ENCODE peak calls at places on chromosome 12, in nine cellular contexts. One of them, this sample, is unnamed.
A peak's percentile ranks its signal among the peaks of the same experiment; 100 is the strongest.

GRCh38 chr12:25256826-25257225 is 6.1 kb upstream of the KRAS start:
- DNase-seq in WTC11: no peak
- DNase-seq in BE2C: no peak
- DNase-seq in astrocyte of the spinal cord: no peak
- DNase-seq in GM12865: no peak
- DNase-seq in cardiac fibroblast: no peak
- DNase-seq in lower leg skin: no peak
- DNase-seq in nephron progenitor cell: no peak
- DNase-seq in breast epithelium: no peak
- DNase-seq in this sample: no peak

GRCh38 chr12:105084251-105085250 is at the start of gene ALDH1L2:
- DNase-seq in nephron progenitor cell: peak; percentile 83
- DNase-seq in astrocyte of the spinal cord: peak; percentile 90
- DNase-seq in breast epithelium: peak; percentile 73
- DNase-seq in cardiac fibroblast: peak; percentile 95
- DNase-seq in BE2C: peak; percentile 96
- DNase-seq in GM12865: peak; percentile 83
- DNase-seq in WTC11: peak; percentile 94
- DNase-seq in lower leg skin: peak; percentile 95
- DNase-seq in this sample: peak; percentile 69

GRCh38 chr12:5768171-5768879 is 176.7 kb downstream of the ANO2 start:
- DNase-seq in BE2C: no peak
- DNase-seq in WTC11: no peak
- DNase-seq in lower leg skin: no peak
- DNase-seq in GM12865: no peak
- DNase-seq in nephron progenitor cell: no peak
- DNase-seq in breast epithelium: no peak
- DNase-seq in astrocyte of the spinal cord: no peak
- DNase-seq in cardiac fibroblast: no peak
- DNase-seq in this sample: no peak

GRCh38 chr12:54371328-54372112 is 7.2 kb upstream of the GPR84 start:
- DNase-seq in cardiac fibroblast: peak; percentile 85
- DNase-seq in breast epithelium: no peak
- DNase-seq in GM12865: no peak
- DNase-seq in WTC11: no peak
- DNase-seq in lower leg skin: peak; percentile 94
- DNase-seq in BE2C: peak; percentile 93
- DNase-seq in astrocyte of the spinal cord: no peak
- DNase-seq in nephron progenitor cell: no peak
- DNase-seq in this sample: no peak

GRCh38 chr12:5505751-5506150 is 73.8 kb downstream of the NTF3 start:
- DNase-seq in cardiac fibroblast: no peak
- DNase-seq in nephron progenitor cell: no peak
- DNase-seq in BE2C: no peak
- DNase-seq in astrocyte of the spinal cord: no peak
- DNase-seq in breast epithelium: no peak
- DNase-seq in WTC11: no peak
- DNase-seq in lower leg skin: no peak
- DNase-seq in GM12865: no peak
- DNase-seq in this sample: no peak

GRCh38 chr12:72271401-72271740 is 799 bp upstream of the TRHDE start:
- DNase-seq in cardiac fibroblast: peak; percentile 12
- DNase-seq in breast epithelium: no peak
- DNase-seq in GM12865: no peak
- DNase-seq in lower leg skin: peak; percentile 83
- DNase-seq in nephron progenitor cell: peak; percentile 74
- DNase-seq in WTC11: peak; percentile 63
- DNase-seq in astrocyte of the spinal cord: peak; percentile 68
- DNase-seq in BE2C: no peak
- DNase-seq in this sample: peak; percentile 48

GRCh38 chr12:100401660-100402059 is 44.8 kb downstream of the SLC17A8 start:
- DNase-seq in breast epithelium: no peak
- DNase-seq in BE2C: no peak
- DNase-seq in cardiac fibroblast: peak; percentile 51
- DNase-seq in nephron progenitor cell: no peak
- DNase-seq in lower leg skin: no peak
- DNase-seq in GM12865: no peak
- DNase-seq in astrocyte of the spinal cord: peak; percentile 34
- DNase-seq in WTC11: no peak
- DNase-seq in this sample: no peak

GRCh38 chr12:80551897-80552296 is 107.9 kb downstream of the PTPRQ start:
- DNase-seq in cardiac fibroblast: peak; percentile 91
- DNase-seq in breast epithelium: no peak
- DNase-seq in nephron progenitor cell: no peak
- DNase-seq in astrocyte of the spinal cord: peak; percentile 98
- DNase-seq in lower leg skin: no peak
- DNase-seq in BE2C: no peak
- DNase-seq in GM12865: no peak
- DNase-seq in WTC11: no peak
- DNase-seq in this sample: no peak

DNA sequence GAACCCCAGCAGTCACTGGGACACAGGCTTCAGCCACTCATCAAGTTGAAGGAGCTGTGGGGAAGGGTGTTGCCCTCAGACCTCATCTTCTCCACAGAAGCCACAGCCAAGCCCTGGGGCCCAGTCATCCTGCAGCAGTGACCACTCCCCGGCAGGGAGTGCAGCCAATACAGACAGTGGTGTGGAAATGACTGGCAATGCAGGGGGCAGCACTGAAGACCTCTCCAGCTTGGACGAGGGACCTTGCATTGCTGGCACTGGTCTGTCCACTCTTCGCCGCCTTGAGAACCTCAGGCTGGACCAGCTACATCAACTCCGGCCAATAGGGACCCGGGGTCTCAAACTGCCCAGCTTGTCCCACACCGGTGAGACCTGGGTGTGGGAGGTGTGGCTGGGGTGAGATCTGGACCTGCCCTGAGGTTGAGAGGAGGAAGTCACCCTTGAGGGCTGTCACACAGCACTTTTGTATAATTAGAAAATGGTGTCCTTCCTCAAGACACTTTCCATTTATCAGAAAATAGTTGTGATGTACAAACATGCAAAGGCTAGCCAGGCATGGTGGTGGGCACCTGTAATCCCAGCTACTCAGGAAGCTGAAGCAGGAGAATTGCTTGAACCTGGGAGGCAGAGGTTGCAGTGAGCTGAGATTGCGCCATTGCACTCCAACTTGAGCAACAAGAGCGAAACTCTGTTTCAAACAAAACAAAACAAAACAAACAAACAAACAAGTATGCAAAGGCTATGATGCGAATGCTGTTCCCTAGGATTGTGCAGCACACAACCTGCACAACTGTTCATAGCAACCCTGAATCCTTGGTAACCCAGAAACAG is 10.0 kb downstream of the GLI1 start:
- DNase-seq in WTC11: no peak
- DNase-seq in BE2C: no peak
- DNase-seq in lower leg skin: no peak
- DNase-seq in GM12865: no peak
- DNase-seq in nephron progenitor cell: no peak
- DNase-seq in breast epithelium: no peak
- DNase-seq in astrocyte of the spinal cord: no peak
- DNase-seq in cardiac fibroblast: no peak
- DNase-seq in this sample: no peak
- TF ChIP-seq CTCF in WTC11: no peak
- TF ChIP-seq CTCF in BE2C: no peak
- TF ChIP-seq CTCF in lower leg skin: no peak
- TF ChIP-seq CTCF in GM12865: no peak
- TF ChIP-seq CTCF in nephron progenitor cell: no peak
- TF ChIP-seq CTCF in breast epithelium: no peak
- TF ChIP-seq CTCF in astrocyte of the spinal cord: no peak
- TF ChIP-seq CTCF in cardiac fibroblast: no peak
- TF ChIP-seq CTCF in this sample: no peak

DNA sequence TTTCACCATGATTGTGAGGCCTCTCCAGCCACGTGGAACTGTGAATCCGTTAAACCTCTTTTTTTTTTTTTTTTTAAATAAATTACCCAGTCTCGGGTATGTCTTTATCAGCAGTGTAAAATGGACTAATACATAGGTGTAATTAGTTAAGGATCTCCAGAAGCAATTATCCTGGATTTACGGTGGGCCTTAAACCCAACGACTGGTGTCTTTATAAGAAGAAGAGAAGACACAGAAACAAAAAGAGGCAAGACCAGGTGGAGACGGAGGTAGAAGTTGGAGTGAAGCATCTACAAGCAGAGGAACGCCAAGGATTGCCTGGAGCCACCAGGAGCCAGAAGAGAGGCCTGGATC is 114.6 kb upstream of the MAP1LC3B2 start:
- DNase-seq in BE2C: no peak
- DNase-seq in nephron progenitor cell: no peak
- DNase-seq in GM12865: no peak
- DNase-seq in WTC11: no peak
- DNase-seq in cardiac fibroblast: no peak
- DNase-seq in astrocyte of the spinal cord: no peak
- DNase-seq in breast epithelium: no peak
- DNase-seq in lower leg skin: no peak
- DNase-seq in this sample: no peak
- TF ChIP-seq CTCF in BE2C: no peak
- TF ChIP-seq CTCF in nephron progenitor cell: no peak
- TF ChIP-seq CTCF in GM12865: no peak
- TF ChIP-seq CTCF in WTC11: no peak
- TF ChIP-seq CTCF in cardiac fibroblast: no peak
- TF ChIP-seq CTCF in astrocyte of the spinal cord: no peak
- TF ChIP-seq CTCF in breast epithelium: no peak
- TF ChIP-seq CTCF in lower leg skin: no peak
- TF ChIP-seq CTCF in this sample: no peak

GRCh38 chr12:119322324-119322723 is 12.2 kb upstream of the CCDC60 start:
- DNase-seq in cardiac fibroblast: no peak
- DNase-seq in WTC11: no peak
- DNase-seq in GM12865: no peak
- DNase-seq in breast epithelium: no peak
- DNase-seq in nephron progenitor cell: no peak
- DNase-seq in BE2C: no peak
- DNase-seq in lower leg skin: peak; percentile 15
- DNase-seq in astrocyte of the spinal cord: no peak
- DNase-seq in this sample: no peak

GRCh38 chr12:119326341-119326740 is 8.2 kb upstream of the CCDC60 start:
- DNase-seq in BE2C: no peak
- DNase-seq in breast epithelium: no peak
- DNase-seq in nephron progenitor cell: no peak
- DNase-seq in astrocyte of the spinal cord: no peak
- DNase-seq in cardiac fibroblast: no peak
- DNase-seq in GM12865: no peak
- DNase-seq in lower leg skin: no peak
- DNase-seq in WTC11: no peak
- DNase-seq in this sample: no peak

GRCh38 chr12:119328111-119328510 is 6.4 kb upstream of the CCDC60 start:
- DNase-seq in cardiac fibroblast: no peak
- DNase-seq in astrocyte of the spinal cord: no peak
- DNase-seq in BE2C: peak; percentile 66
- DNase-seq in nephron progenitor cell: peak; percentile 22
- DNase-seq in lower leg skin: no peak
- DNase-seq in GM12865: peak; percentile 50
- DNase-seq in WTC11: peak; percentile 75
- DNase-seq in breast epithelium: no peak
- DNase-seq in this sample: peak; percentile 29
- TF ChIP-seq CTCF in cardiac fibroblast: no peak
- TF ChIP-seq CTCF in astrocyte of the spinal cord: no peak
- TF ChIP-seq CTCF in BE2C: peak; percentile 79
- TF ChIP-seq CTCF in nephron progenitor cell: peak; percentile 31
- TF ChIP-seq CTCF in lower leg skin: no peak
- TF ChIP-seq CTCF in GM12865: peak; percentile 55
- TF ChIP-seq CTCF in WTC11: peak; percentile 67
- TF ChIP-seq CTCF in breast epithelium: no peak
- TF ChIP-seq CTCF in this sample: peak; percentile 59

GRCh38 chr12:3493225-3494049 is 2.4 kb downstream of the PRMT8 start:
- DNase-seq in nephron progenitor cell: peak; percentile 59
- DNase-seq in astrocyte of the spinal cord: no peak
- DNase-seq in breast epithelium: no peak
- DNase-seq in BE2C: no peak
- DNase-seq in cardiac fibroblast: no peak
- DNase-seq in WTC11: peak; percentile 35
- DNase-seq in lower leg skin: no peak
- DNase-seq in GM12865: no peak
- DNase-seq in this sample: no peak

GRCh38 chr12:3492868-3493224 is 1.8 kb downstream of the PRMT8 start:
- DNase-seq in cardiac fibroblast: no peak
- DNase-seq in breast epithelium: no peak
- DNase-seq in GM12865: no peak
- DNase-seq in nephron progenitor cell: no peak
- DNase-seq in BE2C: no peak
- DNase-seq in WTC11: no peak
- DNase-seq in lower leg skin: peak; percentile 70
- DNase-seq in astrocyte of the spinal cord: no peak
- DNase-seq in this sample: no peak

GRCh38 chr12:3491938-3492867 is 1.2 kb downstream of the PRMT8 start:
- DNase-seq in breast epithelium: peak; percentile 57
- DNase-seq in astrocyte of the spinal cord: peak; percentile 51
- DNase-seq in WTC11: peak; percentile 84
- DNase-seq in lower leg skin: peak; percentile 82
- DNase-seq in nephron progenitor cell: peak; percentile 95
- DNase-seq in BE2C: no peak
- DNase-seq in cardiac fibroblast: peak; percentile 68
- DNase-seq in GM12865: peak; percentile 48
- DNase-seq in this sample: peak; percentile 75

DNA sequence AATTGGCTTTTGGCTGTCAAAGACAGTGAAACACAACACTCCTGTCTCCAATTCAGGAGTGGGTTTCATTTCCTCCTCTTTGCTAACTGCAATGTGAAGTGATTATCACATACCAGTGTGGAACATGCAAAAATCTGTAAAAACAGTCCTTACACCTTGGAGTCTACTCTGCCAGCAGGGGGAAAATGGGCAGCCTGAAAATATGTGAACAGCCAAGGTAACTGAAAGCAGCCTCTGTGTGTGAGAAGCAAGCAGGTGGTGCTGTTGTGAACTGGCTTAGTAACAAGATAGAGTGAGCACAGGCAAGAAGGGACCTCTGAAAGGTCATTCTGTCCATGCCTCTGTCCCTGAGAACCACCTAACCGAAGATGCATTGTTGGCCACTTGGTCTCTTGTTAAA is 6.0 kb downstream of the PRMT8 start:
- DNase-seq in astrocyte of the spinal cord: no peak
- DNase-seq in BE2C: no peak
- DNase-seq in lower leg skin: no peak
- DNase-seq in cardiac fibroblast: no peak
- DNase-seq in WTC11: no peak
- DNase-seq in GM12865: peak; percentile 5
- DNase-seq in breast epithelium: no peak
- DNase-seq in nephron progenitor cell: no peak
- DNase-seq in this sample: no peak
- TF ChIP-seq CTCF in astrocyte of the spinal cord: no peak
- TF ChIP-seq CTCF in BE2C: no peak
- TF ChIP-seq CTCF in lower leg skin: no peak
- TF ChIP-seq CTCF in cardiac fibroblast: no peak
- TF ChIP-seq CTCF in WTC11: no peak
- TF ChIP-seq CTCF in GM12865: no peak
- TF ChIP-seq CTCF in breast epithelium: no peak
- TF ChIP-seq CTCF in nephron progenitor cell: no peak
- TF ChIP-seq CTCF in this sample: peak; percentile 57

DNA sequence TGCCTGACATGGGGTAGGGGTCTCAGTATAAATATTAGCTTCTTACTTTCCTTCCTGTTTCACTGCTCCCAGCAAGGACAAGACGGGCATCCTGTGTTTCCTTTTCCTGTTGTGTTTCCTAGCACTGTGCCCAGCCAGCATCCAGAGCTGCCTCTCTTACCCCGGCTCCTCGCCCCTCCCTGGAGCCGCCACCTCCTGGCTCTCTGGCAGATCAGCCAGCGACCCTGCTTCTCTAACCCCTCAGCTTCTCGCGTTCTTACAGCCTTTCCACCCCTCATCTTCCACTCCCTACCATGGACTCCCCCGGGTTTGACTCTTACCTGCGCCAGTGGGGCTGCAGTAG is 17.8 kb downstream of the HDAC7 start:
- DNase-seq in GM12865: no peak
- DNase-seq in WTC11: no peak
- DNase-seq in cardiac fibroblast: no peak
- DNase-seq in BE2C: no peak
- DNase-seq in nephron progenitor cell: no peak
- DNase-seq in breast epithelium: no peak
- DNase-seq in astrocyte of the spinal cord: no peak
- DNase-seq in lower leg skin: no peak
- DNase-seq in this sample: no peak
- TF ChIP-seq CTCF in GM12865: no peak
- TF ChIP-seq CTCF in WTC11: no peak
- TF ChIP-seq CTCF in cardiac fibroblast: no peak
- TF ChIP-seq CTCF in BE2C: no peak
- TF ChIP-seq CTCF in nephron progenitor cell: no peak
- TF ChIP-seq CTCF in breast epithelium: no peak
- TF ChIP-seq CTCF in astrocyte of the spinal cord: no peak
- TF ChIP-seq CTCF in lower leg skin: no peak
- TF ChIP-seq CTCF in this sample: no peak